ENCODE peak calls at places on chromosomes 16 and 17, in four cellular contexts. One of them, this sample, is unnamed. For H3K36me3, the result is how much of the 10 kb centered on the place peaks cover.

GRCh38 chr17:18129041-18129502 is 20.5 kb downstream of the MYO15A start:
- DNase-seq in GM23248: peak
- DNase-seq in tibial artery: no peak
- DNase-seq in GM12878: no peak
- DNase-seq in this sample: no peak

GRCh38 chr17:66547170-66547865 is 244.9 kb downstream of the PRKCA start:
- DNase-seq in tibial artery: no peak
- DNase-seq in GM23248: peak
- DNase-seq in GM12878: no peak
- DNase-seq in this sample: no peak

GRCh38 chr16:29962344-29962994 is 590 bp downstream of the TMEM219 start:
- DNase-seq in GM23248: peak
- DNase-seq in GM12878: no peak
- DNase-seq in tibial artery: peak
- DNase-seq in this sample: no peak

GRCh38 chr16:3876160-3876559 is 4.4 kb downstream of the CREBBP start:
- DNase-seq in tibial artery: no peak
- DNase-seq in GM12878: no peak
- DNase-seq in GM23248: no peak
- DNase-seq in this sample: no peak

GRCh38 chr16:26987631-26988030 is 79.1 kb upstream of the C16orf82 start:
- DNase-seq in GM12878: no peak
- DNase-seq in tibial artery: no peak
- DNase-seq in GM23248: peak
- DNase-seq in this sample: no peak

GRCh38 chr17:63369233-63369632 is 76.9 kb downstream of the CYB561 start:
- DNase-seq in GM12878: no peak
- DNase-seq in GM23248: peak
- DNase-seq in tibial artery: no peak
- DNase-seq in this sample: no peak

GRCh38 chr17:9977175-9977574 is 72.1 kb upstream of the RCVRN start:
- DNase-seq in tibial artery: no peak
- DNase-seq in GM12878: no peak
- DNase-seq in GM23248: peak
- DNase-seq in this sample: no peak

GRCh38 chr17:3985800-3986199 is 21.6 kb upstream of the ATP2A3 start:
- DNase-seq in GM12878: no peak
- DNase-seq in tibial artery: no peak
- DNase-seq in GM23248: no peak
- DNase-seq in this sample: no peak

GRCh38 chr17:16486373-16487250 is 5.4 kb downstream of the LRRC75A start:
- DNase-seq in GM23248: peak
- DNase-seq in GM12878: no peak
- DNase-seq in tibial artery: peak
- DNase-seq in this sample: no peak

GRCh38 chr16:55242667-55243066 is 81.3 kb upstream of the IRX6 start:
- DNase-seq in GM23248: no peak
- DNase-seq in GM12878: no peak
- DNase-seq in tibial artery: no peak
- DNase-seq in this sample: no peak

GRCh38 chr16:77918792-77919707 is 103.3 kb upstream of the CLEC3A start:
- DNase-seq in GM23248: no peak
- DNase-seq in GM12878: no peak
- DNase-seq in tibial artery: no peak
- DNase-seq in this sample: no peak

GRCh38 chr17:65553009-65553645 is 8.3 kb downstream of the AXIN2 start:
- DNase-seq in GM12878: no peak
- DNase-seq in tibial artery: no peak
- DNase-seq in GM23248: peak
- DNase-seq in this sample: no peak

GRCh38 chr16:89690392-89690901 is 4.0 kb downstream of the CDK10 start:
- DNase-seq in GM12878: no peak
- DNase-seq in tibial artery: no peak
- DNase-seq in GM23248: no peak
- DNase-seq in this sample: no peak

GRCh38 chr17:8173871-8174322 is 2.3 kb downstream of the TMEM107 start:
- DNase-seq in GM23248: peak
- DNase-seq in GM12878: no peak
- DNase-seq in tibial artery: no peak
- DNase-seq in this sample: no peak

GRCh38 chr17:41383690-41384089 is 1.6 kb upstream of the KRT34 start:
- DNase-seq in GM23248: no peak
- DNase-seq in GM12878: no peak
- DNase-seq in tibial artery: no peak
- DNase-seq in this sample: no peak

GRCh38 chr17:20092292-20092867 is 83.2 kb downstream of the SPECC1 start:
- DNase-seq in GM23248: no peak
- DNase-seq in GM12878: no peak
- DNase-seq in tibial artery: no peak
- DNase-seq in this sample: no peak

GRCh38 chr16:82924075-82924854 is 297.5 kb downstream of the CDH13 start:
- DNase-seq in GM12878: no peak
- DNase-seq in GM23248: no peak
- DNase-seq in tibial artery: no peak
- DNase-seq in this sample: no peak

GRCh38 chr17:77875881-77876509 is 82.5 kb upstream of the TNRC6C start:
- DNase-seq in GM12878: no peak
- DNase-seq in tibial artery: no peak
- DNase-seq in GM23248: peak
- DNase-seq in this sample: no peak

GRCh38 chr16:57883953-57884654 is 81.8 kb upstream of the KIFC3 start:
- DNase-seq in tibial artery: no peak
- DNase-seq in GM23248: no peak
- DNase-seq in GM12878: no peak
- DNase-seq in this sample: no peak

GRCh38 chr17:74059471-74059870 is 144.0 kb upstream of the RPL38 start:
- DNase-seq in GM23248: no peak
- DNase-seq in tibial artery: no peak
- DNase-seq in GM12878: no peak
- DNase-seq in this sample: no peak

GRCh38 chr16:75065149-75065807 is 51.3 kb downstream of the LDHD start:
- DNase-seq in tibial artery: no peak
- DNase-seq in GM23248: no peak
- DNase-seq in GM12878: no peak
- DNase-seq in this sample: no peak

GRCh38 chr17:50572541-50572940 is 12.0 kb downstream of the CACNA1G start:
- DNase-seq in GM23248: no peak
- DNase-seq in GM12878: no peak
- DNase-seq in tibial artery: no peak
- DNase-seq in this sample: no peak

GRCh38 chr16:54787045-54787444 is 143.6 kb upstream of the IRX5 start:
- DNase-seq in tibial artery: no peak
- DNase-seq in GM23248: no peak
- DNase-seq in GM12878: no peak
- DNase-seq in this sample: no peak

GRCh38 chr16:57795431-57795878 is 6.8 kb downstream of the KIFC3 start:
- DNase-seq in GM23248: peak
- DNase-seq in GM12878: no peak
- DNase-seq in tibial artery: no peak
- DNase-seq in this sample: peak

GRCh38 chr17:46118969-46119368 is 74.3 kb downstream of the KANSL1 start:
- DNase-seq in GM12878: no peak
- DNase-seq in tibial artery: no peak
- DNase-seq in GM23248: no peak
- DNase-seq in this sample: no peak

GRCh38 chr16:2585651-2586081 is 47.8 kb downstream of the PDPK1 start:
- DNase-seq in GM23248: no peak
- DNase-seq in tibial artery: no peak
- DNase-seq in GM12878: no peak
- DNase-seq in this sample: no peak

GRCh38 chr17:42531455-42532354 is 4.3 kb upstream of the NAGLU start:
- DNase-seq in GM23248: peak
- DNase-seq in GM12878: no peak
- DNase-seq in tibial artery: peak
- DNase-seq in this sample: peak

GRCh38 chr17:58693208-58693607 is 806 bp downstream of the RAD51C start:
- DNase-seq in GM23248: peak
- DNase-seq in tibial artery: no peak
- DNase-seq in GM12878: no peak
- DNase-seq in this sample: no peak

GRCh38 chr16:65751622-65752598 is 614.6 kb upstream of the CDH5 start:
- DNase-seq in GM23248: no peak
- DNase-seq in GM12878: no peak
- DNase-seq in tibial artery: no peak
- DNase-seq in this sample: no peak

GRCh38 chr16:68013440-68013839 is 2.3 kb downstream of the DPEP2NB start:
- DNase-seq in tibial artery: no peak
- DNase-seq in GM23248: no peak
- DNase-seq in GM12878: no peak
- DNase-seq in this sample: peak

DNA sequence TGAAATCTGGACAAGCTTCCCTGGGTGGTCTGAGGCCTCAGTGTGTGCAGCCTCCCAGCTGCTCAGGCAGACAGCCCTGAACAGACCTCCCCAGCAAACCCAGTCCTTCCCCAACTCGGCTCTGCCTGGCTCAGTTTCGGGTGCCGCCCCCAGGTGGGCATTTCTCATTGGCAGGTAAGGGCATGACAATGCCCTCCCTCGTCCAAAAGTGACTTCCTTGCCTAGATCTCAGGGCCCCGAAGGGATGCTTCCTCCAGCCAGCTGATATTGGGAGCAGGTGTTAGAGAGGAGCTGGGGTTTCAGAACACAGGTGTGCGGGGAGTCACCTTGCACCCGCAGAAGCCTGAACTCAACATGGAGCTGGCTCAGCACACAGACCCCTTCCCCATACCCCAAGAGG is 3.8 kb upstream of the PPL start:
- DNase-seq in GM12878: no peak
- DNase-seq in GM23248: no peak
- DNase-seq in tibial artery: no peak
- DNase-seq in this sample: no peak
- H3K27ac ChIP-seq in GM12878: no peak
- H3K27ac ChIP-seq in GM23248: no peak
- H3K27ac ChIP-seq in tibial artery: no peak
- H3K27ac ChIP-seq in this sample: no peak

DNA sequence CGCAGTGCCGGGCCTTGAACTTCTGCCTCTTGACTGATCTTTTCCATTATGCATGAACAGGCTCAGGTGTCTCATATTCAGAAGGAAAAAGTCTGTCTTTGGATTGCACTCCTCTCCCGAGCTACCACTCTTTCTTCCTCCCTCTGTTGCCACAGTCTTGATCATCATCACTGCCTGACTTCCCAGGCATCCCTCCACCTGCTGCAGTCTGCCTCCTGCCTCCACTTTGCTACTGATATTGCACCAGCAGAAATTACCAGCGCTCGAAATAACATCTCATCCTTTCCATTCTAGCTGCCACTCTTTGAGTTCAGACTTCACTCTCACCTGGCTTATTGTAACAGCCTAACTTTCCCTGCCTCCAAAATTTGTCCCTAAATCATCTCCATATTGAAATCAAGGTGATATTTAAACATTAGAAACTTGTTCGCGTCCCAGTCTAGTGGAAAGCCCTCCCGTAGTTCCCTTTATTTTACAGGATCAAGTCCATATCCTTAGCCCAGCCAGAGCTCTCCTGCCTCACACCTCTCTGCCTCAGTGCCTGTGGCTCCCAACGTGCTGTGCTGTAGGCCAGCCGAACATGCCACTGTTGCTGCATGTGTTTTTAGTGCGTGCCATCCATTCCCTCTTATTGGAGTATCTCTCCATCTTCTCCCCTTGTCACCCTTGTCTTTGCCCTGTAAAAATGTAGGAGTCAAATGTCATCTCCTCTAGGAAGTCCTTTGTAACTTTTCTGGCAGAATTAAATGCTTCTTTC is 39.9 kb downstream of the NUP88 start:
- DNase-seq in tibial artery: no peak
- DNase-seq in GM23248: no peak
- DNase-seq in GM12878: no peak
- DNase-seq in this sample: no peak
- H3K36me3 ChIP-seq in tibial artery: half or more
- H3K36me3 ChIP-seq in GM23248: half or more
- H3K36me3 ChIP-seq in GM12878: half or more
- H3K36me3 ChIP-seq in this sample: half or more

DNA sequence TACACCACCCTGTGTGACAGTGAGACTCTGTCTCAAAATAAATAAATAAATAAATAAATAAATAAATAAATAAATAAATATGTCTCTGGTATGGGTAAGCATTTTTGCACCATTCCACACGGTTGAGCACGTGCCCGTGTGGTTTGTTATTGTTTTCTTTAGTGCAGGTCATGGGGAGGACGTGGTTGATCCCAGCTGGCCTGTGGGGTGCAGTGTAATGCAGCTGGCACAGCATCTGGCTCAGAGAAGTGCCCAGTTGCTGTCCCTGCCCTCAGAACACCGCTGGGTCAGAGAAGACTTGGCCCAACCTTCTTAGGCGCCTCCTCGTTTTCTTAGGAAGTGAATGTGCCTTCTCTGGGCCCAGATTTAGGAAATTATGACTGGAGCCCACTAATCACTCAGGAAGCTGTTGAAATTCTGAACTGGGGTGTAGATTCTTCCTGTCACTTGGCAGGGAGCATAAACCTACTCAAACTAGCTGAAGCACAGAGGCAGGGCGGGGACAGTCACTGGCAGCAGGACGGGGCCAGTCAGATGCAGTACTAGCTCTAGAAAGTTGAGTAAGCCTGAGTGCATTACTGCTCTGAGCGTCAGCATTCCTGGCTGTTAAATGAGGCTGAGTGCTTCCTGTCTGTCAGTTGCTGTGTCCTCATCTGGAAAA is 85.9 kb downstream of the SNX29 start:
- DNase-seq in GM23248: peak
- DNase-seq in GM12878: no peak
- DNase-seq in tibial artery: peak
- DNase-seq in this sample: no peak
- H3K27ac ChIP-seq in GM23248: peak
- H3K27ac ChIP-seq in GM12878: no peak
- H3K27ac ChIP-seq in tibial artery: peak
- H3K27ac ChIP-seq in this sample: no peak

GRCh38 chr16:20674684-20675487 is 22.6 kb downstream of the ACSM1 start:
- DNase-seq in GM23248: no peak
- DNase-seq in tibial artery: no peak
- DNase-seq in GM12878: no peak
- DNase-seq in this sample: no peak

GRCh38 chr16:20678242-20678641 is 19.2 kb downstream of the ACSM1 start:
- DNase-seq in GM12878: no peak
- DNase-seq in tibial artery: no peak
- DNase-seq in GM23248: no peak
- DNase-seq in this sample: no peak

GRCh38 chr16:20676268-20676828 is 21.1 kb downstream of the ACSM1 start:
- DNase-seq in tibial artery: no peak
- DNase-seq in GM12878: peak
- DNase-seq in GM23248: no peak
- DNase-seq in this sample: no peak

GRCh38 chr16:20675488-20676267 is 21.8 kb downstream of the ACSM1 start:
- DNase-seq in GM23248: peak
- DNase-seq in GM12878: peak
- DNase-seq in tibial artery: peak
- DNase-seq in this sample: peak

DNA sequence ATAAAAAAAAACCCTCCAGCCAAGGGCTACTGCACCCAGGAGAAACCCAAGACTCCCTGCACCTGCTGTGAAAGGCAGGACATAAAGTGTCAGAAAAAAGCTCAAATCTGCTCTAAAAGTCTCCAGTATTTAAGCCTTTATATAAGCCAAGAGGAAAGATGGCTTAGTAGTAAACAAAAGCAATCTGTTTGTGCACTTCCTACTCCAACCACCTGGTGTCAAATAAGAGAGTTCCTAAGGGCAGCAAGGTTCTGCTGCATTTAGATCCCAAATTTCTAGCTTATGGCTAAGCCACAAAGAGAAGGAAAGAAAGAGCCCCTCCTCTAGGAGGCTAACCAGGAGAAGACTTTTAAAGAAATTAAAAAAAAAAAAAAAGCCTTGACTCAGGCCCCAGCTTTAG is 20.6 kb downstream of the ACSM1 start:
- DNase-seq in GM12878: no peak
- DNase-seq in tibial artery: no peak
- DNase-seq in GM23248: no peak
- DNase-seq in this sample: no peak
- H3K36me3 ChIP-seq in GM12878: under half
- H3K36me3 ChIP-seq in tibial artery: under half
- H3K36me3 ChIP-seq in GM23248: under half
- H3K36me3 ChIP-seq in this sample: under half